ENCODE peak calls at places on chromosomes 16 and 17, in eight cellular contexts. One of them, this sample, is unnamed.

GRCh38 chr16:85819711-85820110 is 20.2 kb downstream of the COX4I1 start:
- DNase-seq in neural crest cell: no peak
- DNase-seq in tibial artery: no peak
- DNase-seq in coronary artery: no peak
- DNase-seq in CD8-positive, alpha-beta T cell: no peak
- DNase-seq in nephron progenitor cell: no peak
- DNase-seq in hypothalamus: no peak
- DNase-seq in NCI-H345: no peak
- DNase-seq in this sample: no peak

GRCh38 chr17:78013683-78014467 is 55.4 kb downstream of the TNRC6C start:
- DNase-seq in neural crest cell: peak; percentile 41
- DNase-seq in tibial artery: peak; percentile 74
- DNase-seq in coronary artery: no peak
- DNase-seq in CD8-positive, alpha-beta T cell: peak; percentile 33
- DNase-seq in nephron progenitor cell: peak; percentile 48
- DNase-seq in hypothalamus: peak; percentile 6
- DNase-seq in NCI-H345: peak; percentile 44
- DNase-seq in this sample: peak; percentile 74

GRCh38 chr17:3888343-3889171 is 4.3 kb downstream of the CAMKK1 start:
- DNase-seq in neural crest cell: no peak
- DNase-seq in tibial artery: peak; percentile 75
- DNase-seq in coronary artery: peak; percentile 84
- DNase-seq in CD8-positive, alpha-beta T cell: no peak
- DNase-seq in nephron progenitor cell: peak; percentile 71
- DNase-seq in hypothalamus: peak; percentile 24
- DNase-seq in NCI-H345: no peak
- DNase-seq in this sample: peak; percentile 94

GRCh38 chr17:17500999-17501605 is 4.9 kb upstream of the RASD1 start:
- DNase-seq in neural crest cell: no peak
- DNase-seq in tibial artery: no peak
- DNase-seq in coronary artery: no peak
- DNase-seq in CD8-positive, alpha-beta T cell: no peak
- DNase-seq in nephron progenitor cell: no peak
- DNase-seq in hypothalamus: no peak
- DNase-seq in NCI-H345: no peak
- DNase-seq in this sample: no peak

GRCh38 chr17:3920940-3921852 is 4.9 kb upstream of the P2RX1 start:
- DNase-seq in neural crest cell: no peak
- DNase-seq in tibial artery: peak; percentile 62
- DNase-seq in coronary artery: no peak
- DNase-seq in CD8-positive, alpha-beta T cell: no peak
- DNase-seq in nephron progenitor cell: peak; percentile 48
- DNase-seq in hypothalamus: no peak
- DNase-seq in NCI-H345: no peak
- DNase-seq in this sample: no peak

GRCh38 chr16:89657442-89658220 is at the start of the genes CHMP1A and SPATA33:
- DNase-seq in neural crest cell: peak; percentile 92
- DNase-seq in tibial artery: peak; percentile 76
- DNase-seq in coronary artery: peak; percentile 93
- DNase-seq in CD8-positive, alpha-beta T cell: peak; percentile 91
- DNase-seq in nephron progenitor cell: peak; percentile 94
- DNase-seq in hypothalamus: peak; percentile 63
- DNase-seq in NCI-H345: peak; percentile 83
- DNase-seq in this sample: peak; percentile 89

GRCh38 chr16:67843343-67843765 is 1.2 kb downstream of the THAP11 start:
- DNase-seq in neural crest cell: peak; percentile 12
- DNase-seq in tibial artery: no peak
- DNase-seq in coronary artery: no peak
- DNase-seq in CD8-positive, alpha-beta T cell: no peak
- DNase-seq in nephron progenitor cell: peak; percentile 29
- DNase-seq in hypothalamus: no peak
- DNase-seq in NCI-H345: no peak
- DNase-seq in this sample: peak; percentile 29

GRCh38 chr16:1643521-1643920 is 31.4 kb downstream of the CRAMP1 start:
- DNase-seq in neural crest cell: no peak
- DNase-seq in tibial artery: no peak
- DNase-seq in coronary artery: no peak
- DNase-seq in CD8-positive, alpha-beta T cell: no peak
- DNase-seq in nephron progenitor cell: no peak
- DNase-seq in hypothalamus: no peak
- DNase-seq in NCI-H345: no peak
- DNase-seq in this sample: no peak